ENCODE peak calls at places on chromosomes 2 and 18, in four cellular contexts. P is hepatocyte; X is CD8-positive, alpha-beta memory T cell; B is stomach. L is an unnamed sample. For H3K27me3, the result is how much of the 10 kb centered on the place peaks cover.

GRCh38 chr18:44198296-44199284 is 482.1 kb upstream of the SETBP1 start:
- DNase-seq in P (peak), X (no peak), B (no peak), L (no peak)

GRCh38 chr2:173664520-173664919 is 300.7 kb downstream of the SP3 start:
- DNase-seq in P (no peak), X (no peak), B (no peak), L (no peak)

GRCh38 chr2:3242747-3243369 is 134.8 kb downstream of the EIPR1 start:
- DNase-seq in P (no peak), X (peak), B (no peak), L (no peak)

GRCh38 chr2:121804997-121805766 is 49.7 kb downstream of the TSN start:
- DNase-seq in P (no peak), X (no peak), B (no peak), L (no peak)

GRCh38 chr2:80035749-80036285 is 268.7 kb downstream of the LRRTM1 start:
- DNase-seq in P (no peak), X (no peak), B (no peak), L (no peak)

GRCh38 chr2:221444106-221444505 is 128.0 kb downstream of the EPHA4 start:
- DNase-seq in P (no peak), X (no peak), B (no peak), L (no peak)

GRCh38 chr2:190879474-190880373 is 897 bp upstream of the GLS start:
- DNase-seq in P (no peak), X (peak), B (no peak), L (no peak)

GRCh38 chr2:16092861-16093638 is 152.7 kb downstream of the MYCN start:
- DNase-seq in P (no peak), X (no peak), B (no peak), L (no peak)

GRCh38 chr2:205714058-205714776 is 31.9 kb downstream of the NRP2 start:
- DNase-seq in P (no peak), X (no peak), B (no peak), L (no peak)

GRCh38 chr18:40935423-40935822 is 1019.6 kb upstream of the PIK3C3 start:
- DNase-seq in P (peak), X (no peak), B (no peak), L (no peak)

GRCh38 chr18:71398530-71398929 is 1109.7 kb downstream of the SOCS6 start:
- DNase-seq in P (peak), X (no peak), B (no peak), L (no peak)

GRCh38 chr2:160376576-160376975 is 117.0 kb downstream of the RBMS1 start:
- DNase-seq in P (no peak), X (no peak), B (no peak), L (no peak)

DNA sequence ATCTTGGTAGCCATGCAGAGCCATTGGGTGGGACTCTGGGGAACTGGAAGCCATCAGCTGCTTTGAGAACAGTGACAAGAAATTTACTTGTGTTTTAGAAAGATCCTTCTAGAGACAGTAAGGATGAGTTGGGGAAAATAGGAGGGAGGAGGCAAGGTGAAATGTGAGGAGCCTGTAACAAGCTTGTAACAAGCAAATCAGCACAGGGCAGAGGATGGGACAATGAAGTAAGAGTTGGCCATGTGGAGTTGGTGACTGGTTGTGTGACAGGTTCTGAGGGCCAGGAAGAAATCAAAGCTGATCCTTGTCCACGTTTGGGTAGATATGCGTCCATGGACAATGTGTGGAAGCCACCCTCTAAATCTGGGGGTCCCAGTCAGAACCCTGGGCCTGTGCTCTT is 84.4 kb downstream of the MYO3B start:
- DNase-seq in P (no peak), X (no peak), B (no peak), L (no peak)
- H3K4me3 ChIP-seq in P (no peak), X (no peak), B (no peak), L (no peak)

DNA sequence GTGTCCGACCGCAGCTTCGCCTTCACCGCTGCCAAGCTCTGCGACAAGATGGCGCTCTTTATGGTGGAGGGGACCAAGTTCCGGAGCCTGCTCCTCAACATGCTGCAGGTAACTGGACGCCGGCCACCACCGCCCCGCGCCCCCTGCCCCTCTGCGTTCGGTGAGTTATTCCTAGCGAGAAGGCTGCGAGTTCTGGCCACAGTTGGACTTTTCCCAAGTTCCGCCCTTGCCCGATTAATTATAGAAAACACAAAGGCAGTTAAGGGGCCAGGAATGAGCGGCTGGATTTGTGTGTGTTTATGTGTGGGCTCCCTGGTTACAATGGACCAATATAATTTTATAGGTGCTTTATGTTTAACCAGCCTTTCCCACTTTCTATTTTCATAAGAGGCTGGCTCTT is 189.2 kb downstream of the SMAD7 start:
- DNase-seq in P (no peak), X (no peak), B (no peak), L (no peak)
- H3K27me3 ChIP-seq in P (under half), X (under half), B (under half), L (under half)

GRCh38 chr2:238869293-238870124 is 21.6 kb downstream of the TWIST2 start:
- DNase-seq in P (no peak), X (no peak), B (no peak), L (no peak)

GRCh38 chr2:238865744-238866355 is 18.0 kb downstream of the TWIST2 start:
- DNase-seq in P (no peak), X (no peak), B (no peak), L (no peak)

GRCh38 chr2:238868067-238868524 is 20.2 kb downstream of the TWIST2 start:
- DNase-seq in P (no peak), X (no peak), B (no peak), L (no peak)

GRCh38 chr2:238866656-238867277 is 18.9 kb downstream of the TWIST2 start:
- DNase-seq in P (no peak), X (no peak), B (no peak), L (no peak)

DNA sequence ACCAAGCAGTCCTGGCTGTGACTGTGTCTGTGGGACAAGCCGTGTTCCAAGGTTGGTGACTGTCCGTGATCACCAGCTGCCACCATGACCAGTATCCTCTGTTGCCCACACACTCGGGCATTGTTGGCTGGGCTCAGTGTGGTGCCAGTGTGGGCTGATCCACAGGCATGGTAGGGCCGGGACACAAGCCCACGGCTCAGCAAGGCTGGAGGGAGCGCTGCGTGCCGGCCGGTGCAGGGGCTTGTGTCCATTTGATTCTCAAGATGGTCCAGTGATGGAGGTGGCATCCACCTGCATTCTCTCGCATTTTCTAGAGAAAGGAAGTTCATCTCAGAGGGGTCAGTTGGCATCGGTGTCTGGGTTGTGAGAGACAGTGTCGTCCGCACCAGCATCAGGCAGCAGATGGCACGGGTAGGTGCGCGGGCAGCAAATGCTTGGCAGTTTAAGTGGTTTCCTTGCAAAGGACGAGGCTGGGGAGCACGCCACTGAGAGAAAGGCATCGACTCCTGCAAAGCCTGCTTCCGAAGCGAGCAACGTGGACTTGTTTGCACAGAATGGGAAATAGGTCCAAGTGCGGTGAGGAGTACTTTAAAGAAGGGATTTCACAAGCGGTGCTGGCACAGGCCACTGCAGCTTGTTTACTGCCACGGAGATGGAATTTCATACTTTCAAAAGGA is 20.9 kb downstream of the TWIST2 start:
- DNase-seq in P (no peak), X (no peak), B (peak), L (peak)
- H3K4me3 ChIP-seq in P (no peak), X (no peak), B (no peak), L (no peak)

GRCh38 chr2:118639371-118639770 is 208.1 kb downstream of the EN1 start:
- DNase-seq in P (no peak), X (no peak), B (no peak), L (no peak)
- H3K27me3 ChIP-seq in P (under half), X (under half), B (under half), L (under half)

GRCh38 chr2:101858246-101858645 is 133.5 kb upstream of the IL1R2 start:
- DNase-seq in P (peak), X (no peak), B (no peak), L (no peak)
- H3K4me3 ChIP-seq in P (no peak), X (no peak), B (no peak), L (no peak)

DNA sequence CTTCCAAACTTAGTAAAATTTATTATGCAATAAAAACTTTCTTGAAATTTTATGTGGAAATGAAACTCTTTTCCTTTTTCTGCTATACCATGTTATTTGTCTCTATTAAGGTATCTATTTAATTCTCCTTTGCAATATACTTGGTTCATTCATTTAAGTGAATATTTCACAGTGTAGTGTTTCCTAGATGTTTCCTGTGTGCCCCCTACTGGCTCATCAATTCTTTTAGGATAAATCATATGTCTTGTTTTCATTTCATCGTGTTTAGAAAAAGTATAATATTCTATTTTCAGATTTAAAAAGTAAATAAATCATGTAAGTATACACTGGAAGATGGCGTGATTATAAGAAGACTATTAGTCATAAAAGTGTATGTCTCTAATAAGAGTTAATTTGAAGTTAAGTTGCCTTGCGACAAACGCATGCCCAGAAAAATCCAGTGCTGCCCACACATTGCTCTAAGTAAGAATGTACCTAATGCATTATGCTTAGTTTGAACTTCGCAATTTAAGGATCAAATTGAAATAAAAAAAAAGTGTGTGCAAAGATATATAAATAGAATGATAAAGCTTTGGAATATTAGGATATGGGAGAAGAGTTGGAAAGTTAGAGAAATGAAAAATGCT is 525.4 kb downstream of the KCNJ3 start:
- DNase-seq in P (peak), X (no peak), B (no peak), L (no peak)
- H3K27me3 ChIP-seq in P (under half), X (under half), B (under half), L (under half)

GRCh38 chr18:63306249-63306648 is 13.3 kb downstream of the BCL2 start:
- DNase-seq in P (no peak), X (no peak), B (no peak), L (no peak)

GRCh38 chr18:63303562-63303961 is 16.0 kb downstream of the BCL2 start:
- DNase-seq in P (no peak), X (no peak), B (no peak), L (no peak)

GRCh38 chr18:63307555-63308200 is 11.9 kb downstream of the BCL2 start:
- DNase-seq in P (no peak), X (no peak), B (no peak), L (no peak)

GRCh38 chr18:63309422-63309821 is 10.1 kb downstream of the BCL2 start:
- DNase-seq in P (no peak), X (peak), B (no peak), L (no peak)

DNA sequence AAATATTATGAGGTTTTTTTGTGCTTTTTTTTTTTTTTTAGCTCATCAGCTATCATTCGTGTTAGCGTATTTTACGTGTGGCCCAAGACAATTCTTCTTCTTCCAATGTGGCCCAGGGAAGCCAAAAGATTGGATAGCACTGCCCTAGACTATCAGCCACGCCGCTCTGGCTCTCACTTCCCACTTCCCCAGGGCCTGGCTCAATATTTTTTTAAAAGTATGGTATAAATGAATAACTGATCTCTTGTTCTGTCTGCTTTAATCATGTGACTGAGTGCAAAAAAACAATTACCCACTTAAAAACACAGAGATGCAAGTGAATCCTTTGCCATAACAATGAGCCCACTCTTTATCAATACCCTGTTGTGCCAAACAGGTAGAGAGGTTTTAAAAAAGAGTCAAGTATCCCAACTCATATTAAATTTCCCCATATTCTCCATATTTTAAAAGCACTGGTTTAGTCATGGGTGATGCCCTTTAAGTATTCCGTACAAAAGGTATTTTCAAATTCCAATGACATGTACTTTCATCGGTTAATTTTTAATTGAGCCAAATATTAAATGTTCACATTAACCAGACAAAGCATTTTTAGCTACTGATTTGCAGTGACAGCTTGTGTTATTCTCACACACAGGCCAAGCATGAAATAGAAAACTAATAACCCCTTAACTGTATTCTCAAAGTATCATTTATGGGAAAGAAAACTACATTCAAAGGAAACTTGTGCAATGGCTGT is 12.6 kb downstream of the BCL2 start:
- DNase-seq in P (no peak), X (no peak), B (no peak), L (no peak)
- H3K4me3 ChIP-seq in P (no peak), X (no peak), B (no peak), L (no peak)

L was measured in lung.